ENCODE peak calls at places on chromosome X, in eight cellular contexts. One of them, this sample, is unnamed.

GRCh38 chrX:16772460-16772859 is 13.8 kb upstream of the TXLNG start:
- DNase-seq in cardiac muscle cell: no peak
- DNase-seq in AG04450: no peak
- DNase-seq in hepatocyte: no peak
- DNase-seq in left ventricle myocardium inferior: no peak
- DNase-seq in choroid plexus epithelial cell: peak; percentile 4
- DNase-seq in GM12865: no peak
- DNase-seq in mammary epithelial cell: no peak
- DNase-seq in this sample: no peak

GRCh38 chrX:69501433-69501832 is 2.7 kb upstream of the NALF2 start:
- DNase-seq in cardiac muscle cell: peak; percentile 20
- DNase-seq in AG04450: no peak
- DNase-seq in hepatocyte: no peak
- DNase-seq in left ventricle myocardium inferior: peak; percentile 42
- DNase-seq in choroid plexus epithelial cell: peak; percentile 6
- DNase-seq in GM12865: peak; percentile 29
- DNase-seq in mammary epithelial cell: no peak
- DNase-seq in this sample: no peak

GRCh38 chrX:71992711-71993110 is 82.1 kb downstream of the NHSL2 start:
- DNase-seq in cardiac muscle cell: no peak
- DNase-seq in AG04450: no peak
- DNase-seq in hepatocyte: no peak
- DNase-seq in left ventricle myocardium inferior: no peak
- DNase-seq in choroid plexus epithelial cell: no peak
- DNase-seq in GM12865: peak; percentile 9
- DNase-seq in mammary epithelial cell: no peak
- DNase-seq in this sample: no peak

GRCh38 chrX:39816871-39817731 is 280.7 kb downstream of the BCOR start:
- DNase-seq in cardiac muscle cell: peak; percentile 50
- DNase-seq in AG04450: no peak
- DNase-seq in hepatocyte: peak; percentile 41
- DNase-seq in left ventricle myocardium inferior: no peak
- DNase-seq in choroid plexus epithelial cell: peak; percentile 48
- DNase-seq in GM12865: no peak
- DNase-seq in mammary epithelial cell: no peak
- DNase-seq in this sample: peak; percentile 62

GRCh38 chrX:16914058-16914457 is 32.4 kb upstream of the REPS2 start:
- DNase-seq in cardiac muscle cell: peak; percentile 31
- DNase-seq in AG04450: no peak
- DNase-seq in hepatocyte: no peak
- DNase-seq in left ventricle myocardium inferior: no peak
- DNase-seq in choroid plexus epithelial cell: no peak
- DNase-seq in GM12865: no peak
- DNase-seq in mammary epithelial cell: no peak
- DNase-seq in this sample: no peak

GRCh38 chrX:146396409-146396808 is 413.2 kb upstream of the CXorf51B start:
- DNase-seq in cardiac muscle cell: no peak
- DNase-seq in AG04450: no peak
- DNase-seq in hepatocyte: no peak
- DNase-seq in left ventricle myocardium inferior: no peak
- DNase-seq in choroid plexus epithelial cell: no peak
- DNase-seq in GM12865: no peak
- DNase-seq in mammary epithelial cell: no peak
- DNase-seq in this sample: no peak

GRCh38 chrX:34578237-34578636 is 78.8 kb downstream of the TMEM47 start:
- DNase-seq in cardiac muscle cell: peak; percentile 63
- DNase-seq in AG04450: peak; percentile 4
- DNase-seq in hepatocyte: peak; percentile 64
- DNase-seq in left ventricle myocardium inferior: no peak
- DNase-seq in choroid plexus epithelial cell: peak; percentile 71
- DNase-seq in GM12865: no peak
- DNase-seq in mammary epithelial cell: peak; percentile 10
- DNase-seq in this sample: peak; percentile 38

GRCh38 chrX:32155044-32155638 is 1056.2 kb downstream of the DMD start:
- DNase-seq in cardiac muscle cell: no peak
- DNase-seq in AG04450: no peak
- DNase-seq in hepatocyte: no peak
- DNase-seq in left ventricle myocardium inferior: no peak
- DNase-seq in choroid plexus epithelial cell: no peak
- DNase-seq in GM12865: no peak
- DNase-seq in mammary epithelial cell: no peak
- DNase-seq in this sample: no peak

GRCh38 chrX:46211079-46211478 is 334.1 kb downstream of the ZNF674 start:
- DNase-seq in cardiac muscle cell: no peak
- DNase-seq in AG04450: no peak
- DNase-seq in hepatocyte: no peak
- DNase-seq in left ventricle myocardium inferior: no peak
- DNase-seq in choroid plexus epithelial cell: no peak
- DNase-seq in GM12865: no peak
- DNase-seq in mammary epithelial cell: no peak
- DNase-seq in this sample: no peak

GRCh38 chrX:70049925-70050324 is at the start of gene AWAT2:
- DNase-seq in cardiac muscle cell: peak; percentile 30
- DNase-seq in AG04450: no peak
- DNase-seq in hepatocyte: no peak
- DNase-seq in left ventricle myocardium inferior: no peak
- DNase-seq in choroid plexus epithelial cell: no peak
- DNase-seq in GM12865: no peak
- DNase-seq in mammary epithelial cell: peak; percentile 54
- DNase-seq in this sample: no peak

GRCh38 chrX:39427492-39428289 is 626.4 kb downstream of the MID1IP1 start:
- DNase-seq in cardiac muscle cell: peak; percentile 21
- DNase-seq in AG04450: no peak
- DNase-seq in hepatocyte: peak; percentile 50
- DNase-seq in left ventricle myocardium inferior: no peak
- DNase-seq in choroid plexus epithelial cell: peak; percentile 38
- DNase-seq in GM12865: no peak
- DNase-seq in mammary epithelial cell: peak; percentile 57
- DNase-seq in this sample: peak; percentile 39

GRCh38 chrX:73812256-73812655 is 249.3 kb downstream of the CHIC1 start:
- DNase-seq in cardiac muscle cell: no peak
- DNase-seq in AG04450: no peak
- DNase-seq in hepatocyte: no peak
- DNase-seq in left ventricle myocardium inferior: no peak
- DNase-seq in choroid plexus epithelial cell: no peak
- DNase-seq in GM12865: no peak
- DNase-seq in mammary epithelial cell: peak; percentile 15
- DNase-seq in this sample: no peak

GRCh38 chrX:24285082-24285481 is 28.8 kb downstream of the SUPT20HL2 start:
- DNase-seq in cardiac muscle cell: peak; percentile 19
- DNase-seq in AG04450: no peak
- DNase-seq in hepatocyte: no peak
- DNase-seq in left ventricle myocardium inferior: no peak
- DNase-seq in choroid plexus epithelial cell: peak; percentile 23
- DNase-seq in GM12865: peak; percentile 29
- DNase-seq in mammary epithelial cell: no peak
- DNase-seq in this sample: peak; percentile 46

GRCh38 chrX:39601193-39602085 is 496.3 kb downstream of the BCOR start:
- DNase-seq in cardiac muscle cell: no peak
- DNase-seq in AG04450: no peak
- DNase-seq in hepatocyte: no peak
- DNase-seq in left ventricle myocardium inferior: no peak
- DNase-seq in choroid plexus epithelial cell: no peak
- DNase-seq in GM12865: no peak
- DNase-seq in mammary epithelial cell: no peak
- DNase-seq in this sample: no peak

GRCh38 chrX:9282325-9282724 is 182.5 kb upstream of the TBL1X start:
- DNase-seq in cardiac muscle cell: peak; percentile 14
- DNase-seq in AG04450: no peak
- DNase-seq in hepatocyte: no peak
- DNase-seq in left ventricle myocardium inferior: no peak
- DNase-seq in choroid plexus epithelial cell: no peak
- DNase-seq in GM12865: no peak
- DNase-seq in mammary epithelial cell: no peak
- DNase-seq in this sample: no peak

GRCh38 chrX:40176256-40176978 is 78.7 kb upstream of the BCOR start:
- DNase-seq in cardiac muscle cell: peak; percentile 62
- DNase-seq in AG04450: no peak
- DNase-seq in hepatocyte: peak; percentile 84
- DNase-seq in left ventricle myocardium inferior: peak; percentile 76
- DNase-seq in choroid plexus epithelial cell: peak; percentile 48
- DNase-seq in GM12865: peak; percentile 88
- DNase-seq in mammary epithelial cell: no peak
- DNase-seq in this sample: peak; percentile 35

GRCh38 chrX:72609313-72609712 is 36.7 kb upstream of the HDAC8 start:
- DNase-seq in cardiac muscle cell: peak; percentile 34
- DNase-seq in AG04450: no peak
- DNase-seq in hepatocyte: peak; percentile 10
- DNase-seq in left ventricle myocardium inferior: no peak
- DNase-seq in choroid plexus epithelial cell: peak; percentile 58
- DNase-seq in GM12865: no peak
- DNase-seq in mammary epithelial cell: peak; percentile 7
- DNase-seq in this sample: peak; percentile 10

GRCh38 chrX:42485621-42486020 is 292.3 kb downstream of the PPP1R2C start:
- DNase-seq in cardiac muscle cell: no peak
- DNase-seq in AG04450: no peak
- DNase-seq in hepatocyte: no peak
- DNase-seq in left ventricle myocardium inferior: no peak
- DNase-seq in choroid plexus epithelial cell: no peak
- DNase-seq in GM12865: no peak
- DNase-seq in mammary epithelial cell: no peak
- DNase-seq in this sample: no peak

GRCh38 chrX:150205011-150205410 is 158.1 kb upstream of the MAMLD1 start:
- DNase-seq in cardiac muscle cell: peak; percentile 52
- DNase-seq in AG04450: no peak
- DNase-seq in hepatocyte: no peak
- DNase-seq in left ventricle myocardium inferior: no peak
- DNase-seq in choroid plexus epithelial cell: peak; percentile 81
- DNase-seq in GM12865: no peak
- DNase-seq in mammary epithelial cell: no peak
- DNase-seq in this sample: peak; percentile 61

GRCh38 chrX:149453911-149454820 is 50.9 kb downstream of the IDS start:
- DNase-seq in cardiac muscle cell: no peak
- DNase-seq in AG04450: no peak
- DNase-seq in hepatocyte: no peak
- DNase-seq in left ventricle myocardium inferior: no peak
- DNase-seq in choroid plexus epithelial cell: no peak
- DNase-seq in GM12865: no peak
- DNase-seq in mammary epithelial cell: peak; percentile 21
- DNase-seq in this sample: no peak

GRCh38 chrX:28920554-28920953 is 333.3 kb downstream of the IL1RAPL1 start:
- DNase-seq in cardiac muscle cell: no peak
- DNase-seq in AG04450: no peak
- DNase-seq in hepatocyte: peak; percentile 4
- DNase-seq in left ventricle myocardium inferior: no peak
- DNase-seq in choroid plexus epithelial cell: peak; percentile 2
- DNase-seq in GM12865: no peak
- DNase-seq in mammary epithelial cell: no peak
- DNase-seq in this sample: no peak

GRCh38 chrX:73851014-73852009 is 288.3 kb downstream of the CHIC1 start:
- DNase-seq in cardiac muscle cell: no peak
- DNase-seq in AG04450: no peak
- DNase-seq in hepatocyte: no peak
- DNase-seq in left ventricle myocardium inferior: no peak
- DNase-seq in choroid plexus epithelial cell: no peak
- DNase-seq in GM12865: peak; percentile 26
- DNase-seq in mammary epithelial cell: peak; percentile 95
- DNase-seq in this sample: peak; percentile 85

GRCh38 chrX:131763674-131764073 is 219.8 kb downstream of the OR13H1 start:
- DNase-seq in cardiac muscle cell: no peak
- DNase-seq in AG04450: no peak
- DNase-seq in hepatocyte: no peak
- DNase-seq in left ventricle myocardium inferior: no peak
- DNase-seq in choroid plexus epithelial cell: no peak
- DNase-seq in GM12865: peak; percentile 72
- DNase-seq in mammary epithelial cell: peak; percentile 77
- DNase-seq in this sample: peak; percentile 79
- TF ChIP-seq CTCF in cardiac muscle cell: no peak
- TF ChIP-seq CTCF in AG04450: no peak
- TF ChIP-seq CTCF in hepatocyte: no peak
- TF ChIP-seq CTCF in left ventricle myocardium inferior: no peak
- TF ChIP-seq CTCF in choroid plexus epithelial cell: no peak
- TF ChIP-seq CTCF in GM12865: peak; percentile 25
- TF ChIP-seq CTCF in mammary epithelial cell: peak; percentile 74
- TF ChIP-seq CTCF in this sample: peak; percentile 40

DNA sequence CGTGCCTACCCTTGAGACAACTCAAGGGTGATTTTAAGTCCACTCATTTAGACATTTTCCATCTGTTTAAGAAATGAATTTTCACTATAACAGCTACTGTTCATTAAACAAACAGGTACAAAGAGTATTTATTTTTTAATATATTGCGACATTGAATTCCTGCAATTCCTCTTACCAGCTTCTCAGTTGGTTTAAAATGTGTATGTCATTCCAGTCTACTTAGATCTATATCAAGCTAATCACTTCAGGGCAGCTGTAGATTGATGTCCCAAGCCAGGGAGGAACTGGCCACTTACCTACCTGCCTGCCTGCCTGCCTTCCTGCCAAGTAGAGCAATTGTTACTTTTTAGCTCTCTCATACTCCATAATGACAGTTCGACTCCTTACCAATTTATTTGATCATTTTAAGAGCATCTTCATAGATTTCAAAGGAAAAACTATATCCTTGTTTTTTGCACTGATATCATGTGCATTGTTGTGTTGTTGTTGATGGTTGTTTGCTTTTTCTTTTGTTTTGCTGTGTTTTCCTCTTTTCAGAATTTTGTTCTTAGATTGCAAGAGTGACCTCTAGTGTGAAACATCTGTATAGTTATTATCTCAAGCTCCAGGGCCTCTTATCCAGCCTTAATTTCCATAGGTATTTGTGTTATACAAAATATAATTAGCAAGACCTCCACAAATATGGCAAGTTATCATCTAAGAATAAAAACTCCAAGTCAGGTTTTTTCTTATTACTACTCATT is 120.9 kb upstream of the NRK start:
- DNase-seq in cardiac muscle cell: peak; percentile 26
- DNase-seq in AG04450: no peak
- DNase-seq in hepatocyte: no peak
- DNase-seq in left ventricle myocardium inferior: no peak
- DNase-seq in choroid plexus epithelial cell: peak; percentile 38
- DNase-seq in GM12865: no peak
- DNase-seq in mammary epithelial cell: peak; percentile 21
- DNase-seq in this sample: peak; percentile 5
- H3K4me3 ChIP-seq in cardiac muscle cell: no peak overlapping the region
- H3K4me3 ChIP-seq in AG04450: no peak overlapping the region
- H3K4me3 ChIP-seq in hepatocyte: no peak overlapping the region
- H3K4me3 ChIP-seq in left ventricle myocardium inferior: no peak overlapping the region
- H3K4me3 ChIP-seq in choroid plexus epithelial cell: no peak overlapping the region
- H3K4me3 ChIP-seq in GM12865: no peak overlapping the region
- H3K4me3 ChIP-seq in mammary epithelial cell: no peak overlapping the region
- H3K4me3 ChIP-seq in this sample: no peak overlapping the region

GRCh38 chrX:138191998-138192397 is 519.5 kb downstream of the FGF13 start:
- DNase-seq in cardiac muscle cell: peak; percentile 1
- DNase-seq in AG04450: no peak
- DNase-seq in hepatocyte: peak; percentile 47
- DNase-seq in left ventricle myocardium inferior: no peak
- DNase-seq in choroid plexus epithelial cell: peak; percentile 17
- DNase-seq in GM12865: peak; percentile 18
- DNase-seq in mammary epithelial cell: peak; percentile 5
- DNase-seq in this sample: no peak
- TF ChIP-seq CTCF in cardiac muscle cell: no peak
- TF ChIP-seq CTCF in AG04450: no peak
- TF ChIP-seq CTCF in hepatocyte: peak; percentile 71
- TF ChIP-seq CTCF in left ventricle myocardium inferior: peak; percentile 42
- TF ChIP-seq CTCF in choroid plexus epithelial cell: peak; percentile 37
- TF ChIP-seq CTCF in GM12865: no peak
- TF ChIP-seq CTCF in mammary epithelial cell: peak; percentile 63
- TF ChIP-seq CTCF in this sample: peak; percentile 26

DNA sequence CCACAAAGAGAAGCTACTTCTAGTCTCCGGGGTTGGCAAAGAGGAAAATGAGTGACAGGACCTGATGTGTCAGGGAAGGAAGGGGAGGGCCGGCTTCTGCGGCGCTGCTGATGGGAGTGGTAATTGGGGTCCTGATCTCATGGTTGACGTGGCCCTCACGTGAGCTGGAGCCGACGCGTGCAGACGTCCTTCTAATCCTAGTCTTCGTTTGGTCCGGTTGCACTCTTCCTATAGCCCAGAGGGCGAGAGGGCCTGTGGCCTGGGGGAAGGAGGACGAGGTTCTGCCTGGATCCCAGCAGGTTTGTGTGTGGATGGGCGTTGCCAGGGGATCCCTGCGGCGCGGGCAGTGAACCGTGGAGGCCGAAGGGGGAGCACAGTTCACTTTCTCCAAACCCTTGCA is at the start of gene ARMCX1:
- DNase-seq in cardiac muscle cell: peak; percentile 88
- DNase-seq in AG04450: peak; percentile 45
- DNase-seq in hepatocyte: peak; percentile 81
- DNase-seq in left ventricle myocardium inferior: peak; percentile 70
- DNase-seq in choroid plexus epithelial cell: peak; percentile 80
- DNase-seq in GM12865: peak; percentile 53
- DNase-seq in mammary epithelial cell: peak; percentile 41
- DNase-seq in this sample: peak; percentile 85
- H3K4me3 ChIP-seq in cardiac muscle cell: peak within 1 kb of the TSS; percentile 37
- H3K4me3 ChIP-seq in AG04450: peak within 1 kb of the TSS; percentile 74
- H3K4me3 ChIP-seq in hepatocyte: peak within 1 kb of the TSS; percentile 34
- H3K4me3 ChIP-seq in left ventricle myocardium inferior: peak within 1 kb of the TSS; percentile 74
- H3K4me3 ChIP-seq in choroid plexus epithelial cell: peak within 1 kb of the TSS; percentile 72
- H3K4me3 ChIP-seq in GM12865: peak within 1 kb of the TSS; percentile 61
- H3K4me3 ChIP-seq in mammary epithelial cell: peak within 1 kb of the TSS; percentile 59
- H3K4me3 ChIP-seq in this sample: peak within 1 kb of the TSS; percentile 74

This sample was measured in fibroblast of villous mesenchyme.